ENCODE peak calls at places on chromosomes 6 and 20, in ten cellular contexts. W is T-helper 2 cell; F is activated T-helper 1 cell treated with anti-CD3 and anti-CD28 coated beads, Interleukin-12 subunit alpha, Interleukin-12 subunit beta, Interleukin-2, Interleukin-4 antibody, amounts not matched to agents 30 ng/mL and 10 ng/mL and 1 ng/mL, durations not matched to agents 14 hours and 24 hours and 36 hours; Z is AG08395; I is activated CD4-positive, alpha-beta T cell treated with anti-CD3 and anti-CD28 coated beads for 4 hours; S is heart left ventricle; B is stimulated activated naive CD8-positive, alpha-beta T cell treated with anti-CD3 and anti-CD28 coated beads, Interleukin-15, Interleukin-2, amounts not matched to agents 100 U/mL and 50 U/mL, for 24 hours; C is left ventricle myocardium inferior; D is brain microvascular endothelial cell; R is NT2/D1. T is an unnamed sample.

GRCh38 chr6:8436956-8437355 is 1.6 kb upstream of the SLC35B3 start:
- DNase-seq in W (no peak), F (no peak), Z (no peak), I (no peak), S (no peak), B (no peak), C (no peak), D (no peak), R (no peak), T (no peak)

GRCh38 chr6:24935323-24935722 is 437 bp downstream of the RIPOR2 start:
- DNase-seq in W (no peak), F (no peak), Z (no peak), I (no peak), S (no peak), B (peak), C (no peak), D (no peak), R (no peak), T (no peak)

GRCh38 chr6:44078795-44079671 is 48.2 kb downstream of the MRPL14 start:
- DNase-seq in W (peak), F (peak), Z (peak), I (peak), S (peak), B (peak), C (peak), D (no peak), R (no peak), T (no peak)

GRCh38 chr6:15922510-15923307 is 206.2 kb upstream of the MYLIP start:
- DNase-seq in W (no peak), F (no peak), Z (peak), I (no peak), S (no peak), B (no peak), C (no peak), D (peak), R (no peak), T (peak)

GRCh38 chr20:32966881-32967781 is 37.1 kb downstream of the SUN5 start:
- DNase-seq in W (peak), F (peak), Z (no peak), I (peak), S (no peak), B (peak), C (no peak), D (no peak), R (no peak), T (peak)

GRCh38 chr6:91273729-91274128 is 686.9 kb upstream of the MAP3K7 start:
- DNase-seq in W (no peak), F (no peak), Z (no peak), I (no peak), S (peak), B (no peak), C (peak), D (peak), R (no peak), T (no peak)

GRCh38 chr6:123017313-123017712 is 21.3 kb downstream of the CLVS2 start:
- DNase-seq in W (no peak), F (no peak), Z (no peak), I (no peak), S (no peak), B (no peak), C (no peak), D (no peak), R (no peak), T (no peak)

GRCh38 chr6:41974281-41974825 is 32.7 kb upstream of the CCND3 start:
- DNase-seq in W (no peak), F (no peak), Z (no peak), I (no peak), S (no peak), B (peak), C (no peak), D (no peak), R (no peak), T (no peak)

GRCh38 chr6:29294499-29294914 is 7.0 kb upstream of the OR14J1 start:
- DNase-seq in W (no peak), F (no peak), Z (no peak), I (no peak), S (no peak), B (no peak), C (no peak), D (no peak), R (no peak), T (no peak)

GRCh38 chr20:40666336-40666735 is 22.7 kb downstream of the MAFB start:
- DNase-seq in W (no peak), F (no peak), Z (no peak), I (no peak), S (no peak), B (no peak), C (no peak), D (no peak), R (no peak), T (no peak)

GRCh38 chr20:62816879-62817873 is at the start of gene COL9A3:
- DNase-seq in W (no peak), F (no peak), Z (no peak), I (no peak), S (no peak), B (no peak), C (no peak), D (no peak), R (no peak), T (no peak)

GRCh38 chr20:44402391-44403193 is 47.1 kb downstream of the HNF4A start:
- DNase-seq in W (no peak), F (no peak), Z (no peak), I (no peak), S (no peak), B (no peak), C (no peak), D (no peak), R (no peak), T (no peak)

GRCh38 chr6:13492357-13492756 is 5.0 kb upstream of the GFOD1 start:
- DNase-seq in W (no peak), F (no peak), Z (no peak), I (no peak), S (no peak), B (no peak), C (no peak), D (no peak), R (no peak), T (no peak)

GRCh38 chr20:25052255-25053206 is 5.4 kb downstream of the ACSS1 start:
- DNase-seq in W (no peak), F (no peak), Z (peak), I (no peak), S (peak), B (no peak), C (no peak), D (no peak), R (no peak), T (no peak)

GRCh38 chr6:7762758-7763157 is 36.9 kb downstream of the BMP6 start:
- DNase-seq in W (no peak), F (no peak), Z (no peak), I (no peak), S (no peak), B (no peak), C (no peak), D (no peak), R (no peak), T (no peak)

GRCh38 chr6:43171284-43172126 is 436 bp downstream of the SRF start:
- DNase-seq in W (peak), F (peak), Z (no peak), I (peak), S (no peak), B (peak), C (no peak), D (no peak), R (no peak), T (no peak)

GRCh38 chr6:67666177-67666964 is 968.7 kb upstream of the ADGRB3 start:
- DNase-seq in W (no peak), F (no peak), Z (no peak), I (no peak), S (no peak), B (no peak), C (no peak), D (no peak), R (no peak), T (no peak)

GRCh38 chr20:49569403-49570115 is 1.6 kb upstream of the PTGIS start:
- DNase-seq in W (no peak), F (no peak), Z (no peak), I (no peak), S (no peak), B (no peak), C (no peak), D (peak), R (no peak), T (no peak)

GRCh38 chr20:40489886-40490285 is 199.2 kb downstream of the MAFB start:
- DNase-seq in W (no peak), F (no peak), Z (peak), I (no peak), S (no peak), B (no peak), C (no peak), D (peak), R (no peak), T (no peak)

GRCh38 chr20:62624719-62625455 is 17.4 kb upstream of the SLCO4A1 start:
- DNase-seq in W (no peak), F (no peak), Z (no peak), I (no peak), S (no peak), B (no peak), C (no peak), D (no peak), R (no peak), T (peak)

GRCh38 chr6:165844801-165845364 is 181.8 kb upstream of the PDE10A start:
- DNase-seq in W (no peak), F (no peak), Z (no peak), I (no peak), S (no peak), B (no peak), C (no peak), D (no peak), R (no peak), T (no peak)

T was measured in GDM1.